ENCODE peak calls at places on chromosomes 2 and 18, in seven cellular contexts. E is HepG2, Q is HCT116, O is K562, L is endothelial cell of umbilical vein, J is GM12878, F is H1. D is an unnamed sample.

GRCh38 chr2:121177905-121178304 is 107.1 kb downstream of the TFCP2L1 start:
- DNase-seq in E (no peak), Q (no peak), O (no peak), L (no peak), J (no peak), F (no peak), D (no peak)

GRCh38 chr18:8615397-8616025 is 6.3 kb downstream of the RAB12 start:
- DNase-seq in E (peak; percentile 35), Q (no peak), O (peak; percentile 69), L (peak; percentile 34), J (no peak), F (no peak), D (peak; percentile 34)

GRCh38 chr2:18272148-18272494 is 288.3 kb downstream of the RDH14 start:
- DNase-seq in E (no peak), Q (no peak), O (no peak), L (no peak), J (no peak), F (no peak), D (no peak)

GRCh38 chr2:45120546-45120945 is 111.3 kb upstream of the SIX2 start:
- DNase-seq in E (no peak), Q (no peak), O (no peak), L (no peak), J (no peak), F (peak; percentile 6), D (no peak)

GRCh38 chr18:74241426-74241825 is 50.3 kb downstream of the CYB5A start:
- DNase-seq in E (no peak), Q (no peak), O (no peak), L (no peak), J (no peak), F (no peak), D (no peak)

GRCh38 chr18:3619746-3620145 is 169.8 kb downstream of the TGIF1 start:
- DNase-seq in E (no peak), Q (no peak), O (no peak), L (no peak), J (no peak), F (no peak), D (no peak)

GRCh38 chr2:89833116-89833779 is 1141.8 kb downstream of the RPIA start:
- DNase-seq in E (no peak), Q (no peak), O (no peak), L (peak; percentile 72), J (no peak), F (no peak), D (no peak)

GRCh38 chr2:137467246-137467862 is 496.9 kb upstream of the HNMT start:
- DNase-seq in E (peak; percentile 23), Q (no peak), O (peak; percentile 4), L (peak; percentile 3), J (peak; percentile 1), F (peak; percentile 75), D (peak; percentile 5)

GRCh38 chr18:41906528-41907256 is 48.3 kb upstream of the PIK3C3 start:
- DNase-seq in E (peak; percentile 13), Q (peak; percentile 15), O (peak; percentile 55), L (peak; percentile 47), J (peak; percentile 33), F (no peak), D (peak; percentile 34)

GRCh38 chr2:189581354-189582139 is 961 bp upstream of the SLC40A1 start:
- DNase-seq in E (peak; percentile 62), Q (no peak), O (peak; percentile 87), L (no peak), J (no peak), F (no peak), D (no peak)

GRCh38 chr2:122011493-122012270 is 256.2 kb downstream of the TSN start:
- DNase-seq in E (no peak), Q (no peak), O (no peak), L (no peak), J (no peak), F (no peak), D (no peak)

GRCh38 chr2:235675678-235676535 is 182.1 kb downstream of the AGAP1 start:
- DNase-seq in E (peak; percentile 29), Q (no peak), O (no peak), L (no peak), J (no peak), F (no peak), D (no peak)
- H3K9ac ChIP-seq in E (no peak overlapping the region), Q (no peak overlapping the region), O (no peak overlapping the region), L (no peak overlapping the region), J (no peak overlapping the region), F (no peak overlapping the region), D (no peak overlapping the region)

DNA sequence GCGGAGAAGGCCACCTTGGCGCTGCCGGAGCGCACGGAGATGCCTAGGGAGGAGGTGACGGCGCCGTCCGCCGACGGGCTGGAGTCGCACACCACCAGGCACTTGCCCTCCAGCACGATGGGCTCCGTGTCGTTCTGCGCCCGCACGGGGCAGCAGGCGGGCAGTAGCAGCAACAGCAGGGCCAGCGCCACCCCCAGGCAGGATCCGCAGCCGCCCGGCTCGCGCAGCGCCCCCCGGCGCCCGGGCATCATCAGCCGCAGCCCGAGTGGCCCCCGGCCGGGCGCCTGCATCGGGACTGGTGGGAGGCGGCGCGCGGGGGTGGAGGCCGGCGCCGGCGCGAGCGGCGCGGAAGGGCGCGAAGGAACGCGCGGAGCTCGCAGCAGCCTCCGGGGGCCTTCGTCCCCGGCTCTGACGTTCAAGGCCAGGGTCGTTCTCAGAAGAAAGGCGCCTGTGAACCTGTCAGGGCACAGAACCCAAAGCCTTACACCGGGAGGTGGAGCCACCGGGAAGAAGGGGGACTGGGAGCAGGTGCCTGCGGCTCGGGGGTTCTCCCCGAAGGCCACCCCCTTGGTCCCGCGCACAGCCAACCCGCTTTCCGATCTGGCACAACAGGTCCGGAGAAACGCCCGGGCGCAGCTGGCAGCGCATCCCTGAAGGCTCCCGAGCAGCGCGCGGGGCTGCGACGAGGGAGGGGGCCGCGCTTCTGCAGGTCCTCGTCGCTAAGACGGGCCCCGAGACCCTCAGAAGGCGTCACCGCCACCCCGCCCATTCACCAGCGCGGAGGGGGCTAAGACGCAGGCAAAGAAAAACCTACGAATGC is 2.1 kb downstream of the CBLN2 start:
- DNase-seq in E (no peak), Q (no peak), O (no peak), L (no peak), J (no peak), F (peak; percentile 81), D (no peak)
- TF ChIP-seq EZH2 in E (no peak), Q (no peak), O (no peak), L (no peak), J (no peak), F (no peak), D (no peak)

GRCh38 chr2:112006076-112006410 is 49.0 kb upstream of the TMEM87B start:
- DNase-seq in E (no peak), Q (no peak), O (no peak), L (no peak), J (peak; percentile 8), F (no peak), D (no peak)

GRCh38 chr2:112008910-112009485 is 46.1 kb upstream of the TMEM87B start:
- DNase-seq in E (no peak), Q (no peak), O (no peak), L (no peak), J (no peak), F (no peak), D (no peak)

GRCh38 chr2:112005391-112006075 is 49.5 kb upstream of the TMEM87B start:
- DNase-seq in E (no peak), Q (no peak), O (no peak), L (no peak), J (no peak), F (no peak), D (no peak)

GRCh38 chr2:112012556-112012955 is 42.5 kb upstream of the TMEM87B start:
- DNase-seq in E (no peak), Q (no peak), O (no peak), L (no peak), J (no peak), F (no peak), D (no peak)

GRCh38 chr2:112010751-112011150 is 44.3 kb upstream of the TMEM87B start:
- DNase-seq in E (no peak), Q (no peak), O (no peak), L (no peak), J (no peak), F (no peak), D (no peak)
- TF ChIP-seq POLR2AphosphoS5 in E (no peak), Q (no peak), O (no peak), L (no peak), J (no peak), F (no peak), D (no peak)

GRCh38 chr2:218570850-218571249 is 2.2 kb downstream of the CNOT9 start:
- DNase-seq in E (no peak), Q (no peak), O (no peak), L (peak; percentile 53), J (no peak), F (no peak), D (no peak)
- H3K9ac ChIP-seq in E (peak overlapping the region; percentile 96), Q (no peak overlapping the region), O (peak overlapping the region; percentile 88), L (peak overlapping the region; percentile 91), J (peak overlapping the region; percentile 83), F (no peak overlapping the region), D (peak overlapping the region; percentile 91)

GRCh38 chr2:113275556-113276215 is 3.0 kb downstream of the PAX8 start:
- DNase-seq in E (no peak), Q (no peak), O (no peak), L (no peak), J (no peak), F (peak; percentile 53), D (no peak)
- TF ChIP-seq EZH2 in E (no peak), Q (no peak), O (no peak), L (peak; percentile 85), J (no peak), F (peak; percentile 99), D (no peak)

GRCh38 chr2:1635826-1636225 is 108.5 kb downstream of the PXDN start:
- DNase-seq in E (no peak), Q (no peak), O (no peak), L (no peak), J (no peak), F (no peak), D (no peak)

GRCh38 chr2:1636791-1637415 is 107.4 kb downstream of the PXDN start:
- DNase-seq in E (no peak), Q (no peak), O (no peak), L (no peak), J (no peak), F (no peak), D (no peak)

GRCh38 chr2:1640301-1641135 is 103.8 kb downstream of the PXDN start:
- DNase-seq in E (no peak), Q (no peak), O (no peak), L (no peak), J (no peak), F (no peak), D (no peak)

GRCh38 chr2:1639086-1639858 is 105.0 kb downstream of the PXDN start:
- DNase-seq in E (no peak), Q (no peak), O (no peak), L (no peak), J (no peak), F (no peak), D (no peak)

DNA sequence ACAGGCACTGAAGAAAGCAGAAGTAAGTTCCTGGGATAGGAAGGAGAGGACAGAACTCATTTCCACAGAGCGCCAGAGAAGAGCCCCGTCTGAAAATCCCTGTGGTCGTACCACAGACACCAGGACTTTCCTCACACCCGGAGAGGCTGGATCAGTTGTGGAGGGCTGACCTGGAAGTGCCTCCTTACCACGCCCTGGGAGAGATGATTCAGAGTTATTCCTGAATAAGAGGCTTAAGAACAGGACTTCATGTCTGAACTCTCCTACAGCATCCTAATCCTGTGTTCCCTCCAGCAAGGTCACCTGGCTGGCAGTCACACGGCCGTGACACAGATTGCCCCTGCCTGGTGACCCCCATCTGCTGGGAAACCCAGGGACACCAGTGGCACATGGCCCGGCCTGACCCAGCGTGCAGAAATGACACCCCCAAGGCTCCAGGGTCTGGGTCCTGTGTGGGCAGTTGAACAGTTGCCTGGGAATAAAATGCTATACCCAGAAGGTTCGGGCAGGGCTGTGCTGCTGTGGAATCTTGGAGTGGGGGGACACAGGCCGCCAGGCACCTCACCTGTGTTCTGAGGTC is 105.9 kb downstream of the PXDN start:
- DNase-seq in E (no peak), Q (no peak), O (no peak), L (no peak), J (no peak), F (no peak), D (no peak)
- TF ChIP-seq POLR2AphosphoS5 in E (no peak), Q (no peak), O (no peak), L (no peak), J (no peak), F (no peak), D (no peak)

D was measured in SK-N-MC.